ENCODE peak calls at places on chromosomes 3 and 15, in nine cellular contexts. L, B, H, T, G, F, C, R and A are unnamed samples.

GRCh38 chr3:168157903-168158302 is 62.2 kb upstream of the GOLIM4 start:
- DNase-seq in C (no peak), B (no peak), H (no peak), T (no peak), R (no peak), L (no peak), F (no peak), G (no peak), A (no peak)

GRCh38 chr3:58529516-58530353 is 7.3 kb downstream of the ACOX2 start:
- DNase-seq in F (no peak), C (no peak), G (no peak), B (peak), H (no peak), R (peak), T (no peak), L (no peak), A (no peak)

GRCh38 chr3:186975726-186976125 is 45.4 kb downstream of the ST6GAL1 start:
- DNase-seq in F (no peak), T (no peak), C (no peak), R (no peak), B (no peak), L (no peak), G (no peak), H (no peak), A (no peak)

GRCh38 chr3:54123538-54124196 is 1.3 kb downstream of the CACNA2D3 start:
- DNase-seq in C (peak), R (no peak), B (peak), F (peak), H (no peak), L (no peak), G (no peak), T (no peak), A (no peak)

GRCh38 chr3:44948239-44948638 is 27.7 kb downstream of the ZDHHC3 start:
- DNase-seq in H (no peak), B (no peak), L (no peak), G (no peak), C (no peak), F (no peak), T (no peak), R (no peak), A (no peak)

GRCh38 chr15:88865498-88866099 is 29.7 kb downstream of the HAPLN3 start:
- DNase-seq in G (no peak), H (no peak), R (no peak), B (no peak), L (no peak), T (no peak), F (no peak), C (no peak), A (no peak)

GRCh38 chr15:77032052-77032646 is 37.2 kb downstream of the PSTPIP1 start:
- DNase-seq in F (no peak), L (no peak), R (no peak), B (no peak), H (no peak), C (no peak), G (peak), T (no peak), A (no peak)

GRCh38 chr15:93515256-93516044 is 426.4 kb upstream of the RGMA start:
- DNase-seq in T (no peak), C (no peak), H (no peak), B (no peak), F (no peak), G (no peak), L (no peak), R (no peak), A (no peak)

GRCh38 chr3:130981469-130981868 is 45.2 kb downstream of the ASTE1 start:
- DNase-seq in L (no peak), T (no peak), R (no peak), B (no peak), H (no peak), F (no peak), C (no peak), G (no peak), A (no peak)

GRCh38 chr3:10552631-10552943 is 47.2 kb upstream of the ATP2B2 start:
- DNase-seq in H (no peak), R (no peak), L (no peak), B (no peak), C (no peak), G (peak), T (no peak), F (no peak), A (no peak)

GRCh38 chr3:132730891-132731580 is 8.8 kb upstream of the NPHP3 start:
- DNase-seq in L (no peak), C (peak), R (no peak), H (no peak), B (peak), T (peak), G (no peak), F (no peak), A (peak)

GRCh38 chr3:78878011-78878410 is 889.8 kb downstream of the ROBO1 start:
- DNase-seq in G (no peak), H (no peak), B (no peak), F (no peak), T (no peak), L (no peak), R (no peak), C (no peak), A (no peak)

GRCh38 chr3:114294940-114295480 is 1.2 kb downstream of the TIGIT start:
- DNase-seq in G (no peak), T (no peak), B (no peak), R (no peak), H (no peak), F (no peak), C (no peak), L (peak), A (no peak)

GRCh38 chr3:155233213-155233612 is 60.3 kb downstream of the STRIT1 start:
- DNase-seq in L (no peak), B (peak), R (no peak), G (no peak), F (peak), T (no peak), C (peak), H (peak), A (peak)

GRCh38 chr3:130635978-130636377 is 110.7 kb downstream of the PIK3R4 start:
- DNase-seq in C (no peak), T (no peak), B (no peak), R (no peak), G (no peak), H (no peak), L (no peak), F (no peak), A (no peak)

GRCh38 chr3:57060089-57060829 is at the start of gene SPATA12:
- DNase-seq in L (no peak), C (peak), G (no peak), F (peak), T (peak), B (no peak), R (no peak), H (peak), A (peak)

GRCh38 chr3:184574552-184575430 is 13.2 kb downstream of the EPHB3 start:
- DNase-seq in H (no peak), F (no peak), L (no peak), B (peak), G (no peak), C (no peak), T (no peak), R (no peak), A (no peak)

GRCh38 chr15:85805392-85805791 is 10.7 kb upstream of the KLHL25 start:
- DNase-seq in G (no peak), C (no peak), F (no peak), L (no peak), B (no peak), R (no peak), T (no peak), H (no peak), A (no peak)

GRCh38 chr3:27081566-27081965 is 287.6 kb downstream of the NEK10 start:
- DNase-seq in R (no peak), C (no peak), B (no peak), G (no peak), F (no peak), H (no peak), T (no peak), L (no peak), A (no peak)

GRCh38 chr15:80747317-80748053 is 31.7 kb upstream of the CEMIP start:
- DNase-seq in B (peak), F (no peak), L (no peak), R (no peak), G (no peak), C (no peak), T (no peak), H (no peak), A (no peak)

GRCh38 chr3:160003520-160004128 is 15.0 kb downstream of the IL12A start:
- DNase-seq in T (no peak), F (no peak), L (peak), R (peak), G (peak), B (peak), H (peak), C (peak), A (no peak)